ENCODE peak calls at places on chromosomes 4 and X, in six cellular contexts. One of them, this sample, is unnamed. For H3K36me3 and H3K4me1, the result is how much of the 10 kb centered on the place peaks cover.

GRCh38 chrX:20729421-20729820 is 462.7 kb upstream of the RPS6KA3 start:
- DNase-seq in CD8-positive, alpha-beta T cell: no peak
- DNase-seq in adrenal gland: no peak
- DNase-seq in IMR-90: no peak
- DNase-seq in hepatocyte: no peak
- DNase-seq in right atrium auricular region: no peak
- DNase-seq in this sample: no peak

GRCh38 chr4:138087181-138087714 is 154.9 kb downstream of the SLC7A11 start:
- DNase-seq in CD8-positive, alpha-beta T cell: no peak
- DNase-seq in adrenal gland: no peak
- DNase-seq in IMR-90: no peak
- DNase-seq in hepatocyte: no peak
- DNase-seq in right atrium auricular region: no peak
- DNase-seq in this sample: no peak

GRCh38 chr4:139711461-139711860 is 45.8 kb downstream of the MGST2 start:
- DNase-seq in CD8-positive, alpha-beta T cell: no peak
- DNase-seq in adrenal gland: peak
- DNase-seq in IMR-90: peak
- DNase-seq in hepatocyte: no peak
- DNase-seq in right atrium auricular region: no peak
- DNase-seq in this sample: no peak

GRCh38 chr4:89419121-89419695 is 111.6 kb upstream of the GPRIN3 start:
- DNase-seq in CD8-positive, alpha-beta T cell: no peak
- DNase-seq in adrenal gland: no peak
- DNase-seq in IMR-90: no peak
- DNase-seq in hepatocyte: no peak
- DNase-seq in right atrium auricular region: no peak
- DNase-seq in this sample: no peak

GRCh38 chrX:97132654-97133415 is 249.1 kb downstream of the RPA4 start:
- DNase-seq in CD8-positive, alpha-beta T cell: no peak
- DNase-seq in adrenal gland: no peak
- DNase-seq in IMR-90: no peak
- DNase-seq in hepatocyte: no peak
- DNase-seq in right atrium auricular region: no peak
- DNase-seq in this sample: no peak

GRCh38 chr4:80219301-80220025 is 22.2 kb downstream of the PRDM8 start:
- DNase-seq in CD8-positive, alpha-beta T cell: no peak
- DNase-seq in adrenal gland: no peak
- DNase-seq in IMR-90: peak
- DNase-seq in hepatocyte: peak
- DNase-seq in right atrium auricular region: no peak
- DNase-seq in this sample: no peak

GRCh38 chr4:95601342-95601741 is 52.6 kb upstream of the UNC5C start:
- DNase-seq in CD8-positive, alpha-beta T cell: no peak
- DNase-seq in adrenal gland: no peak
- DNase-seq in IMR-90: no peak
- DNase-seq in hepatocyte: no peak
- DNase-seq in right atrium auricular region: no peak
- DNase-seq in this sample: no peak

GRCh38 chrX:51852621-51853020 is 40.8 kb upstream of the MAGED1 start:
- DNase-seq in CD8-positive, alpha-beta T cell: no peak
- DNase-seq in adrenal gland: no peak
- DNase-seq in IMR-90: no peak
- DNase-seq in hepatocyte: no peak
- DNase-seq in right atrium auricular region: no peak
- DNase-seq in this sample: no peak

GRCh38 chrX:41275661-41276609 is 58.0 kb upstream of the DDX3X start:
- DNase-seq in CD8-positive, alpha-beta T cell: peak
- DNase-seq in adrenal gland: peak
- DNase-seq in IMR-90: peak
- DNase-seq in hepatocyte: peak
- DNase-seq in right atrium auricular region: no peak
- DNase-seq in this sample: peak

GRCh38 chr4:150493846-150494245 is 88.1 kb upstream of the MAB21L2 start:
- DNase-seq in CD8-positive, alpha-beta T cell: no peak
- DNase-seq in adrenal gland: no peak
- DNase-seq in IMR-90: no peak
- DNase-seq in hepatocyte: no peak
- DNase-seq in right atrium auricular region: no peak
- DNase-seq in this sample: no peak

GRCh38 chr4:130395871-130396270 is 1299.9 kb downstream of the C4orf33 start:
- DNase-seq in CD8-positive, alpha-beta T cell: no peak
- DNase-seq in adrenal gland: no peak
- DNase-seq in IMR-90: peak
- DNase-seq in hepatocyte: no peak
- DNase-seq in right atrium auricular region: no peak
- DNase-seq in this sample: no peak

GRCh38 chr4:42750091-42750490 is 93.2 kb upstream of the ATP8A1 start:
- DNase-seq in CD8-positive, alpha-beta T cell: no peak
- DNase-seq in adrenal gland: no peak
- DNase-seq in IMR-90: no peak
- DNase-seq in hepatocyte: peak
- DNase-seq in right atrium auricular region: no peak
- DNase-seq in this sample: no peak

GRCh38 chr4:146033149-146033548 is 94.5 kb upstream of the ZNF827 start:
- DNase-seq in CD8-positive, alpha-beta T cell: no peak
- DNase-seq in adrenal gland: no peak
- DNase-seq in IMR-90: no peak
- DNase-seq in hepatocyte: peak
- DNase-seq in right atrium auricular region: no peak
- DNase-seq in this sample: no peak

GRCh38 chr4:7676376-7676775 is 241.6 kb upstream of the PSAPL1 start:
- DNase-seq in CD8-positive, alpha-beta T cell: no peak
- DNase-seq in adrenal gland: no peak
- DNase-seq in IMR-90: no peak
- DNase-seq in hepatocyte: no peak
- DNase-seq in right atrium auricular region: no peak
- DNase-seq in this sample: no peak

GRCh38 chr4:3178351-3178750 is 70.6 kb upstream of the MSANTD1 start:
- DNase-seq in CD8-positive, alpha-beta T cell: no peak
- DNase-seq in adrenal gland: no peak
- DNase-seq in IMR-90: no peak
- DNase-seq in hepatocyte: no peak
- DNase-seq in right atrium auricular region: no peak
- DNase-seq in this sample: no peak
- H3K36me3 ChIP-seq in CD8-positive, alpha-beta T cell: under half
- H3K36me3 ChIP-seq in adrenal gland: half or more
- H3K36me3 ChIP-seq in IMR-90: under half
- H3K36me3 ChIP-seq in hepatocyte: under half
- H3K36me3 ChIP-seq in right atrium auricular region: under half
- H3K36me3 ChIP-seq in this sample: half or more

DNA sequence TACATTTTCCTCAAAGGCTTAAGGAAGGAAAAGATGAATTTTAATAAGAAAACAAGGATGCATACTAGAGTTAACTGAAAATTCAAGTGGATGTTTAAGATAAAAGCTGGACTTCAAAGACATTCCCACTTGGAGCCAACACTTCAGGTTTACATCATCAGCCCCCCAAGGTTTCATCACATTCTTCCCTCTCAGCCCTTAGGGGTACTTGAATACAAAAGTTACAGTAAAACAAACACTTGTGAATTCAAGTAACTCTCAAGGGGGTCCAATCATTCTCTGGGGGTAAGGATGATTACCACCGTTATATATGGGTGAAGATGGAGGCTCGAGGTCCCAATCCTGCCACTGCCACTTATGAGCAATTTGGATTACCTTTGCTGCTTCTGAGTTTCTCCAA is 36.1 kb downstream of the STARD8 start:
- DNase-seq in CD8-positive, alpha-beta T cell: no peak
- DNase-seq in adrenal gland: no peak
- DNase-seq in IMR-90: no peak
- DNase-seq in hepatocyte: no peak
- DNase-seq in right atrium auricular region: no peak
- DNase-seq in this sample: no peak
- H3K4me1 ChIP-seq in CD8-positive, alpha-beta T cell: under half
- H3K4me1 ChIP-seq in adrenal gland: under half
- H3K4me1 ChIP-seq in IMR-90: under half
- H3K4me1 ChIP-seq in hepatocyte: under half
- H3K4me1 ChIP-seq in right atrium auricular region: under half
- H3K4me1 ChIP-seq in this sample: under half

GRCh38 chr4:123249821-123250220 is 146.8 kb upstream of the SPRY1 start:
- DNase-seq in CD8-positive, alpha-beta T cell: no peak
- DNase-seq in adrenal gland: no peak
- DNase-seq in IMR-90: no peak
- DNase-seq in hepatocyte: no peak
- DNase-seq in right atrium auricular region: no peak
- DNase-seq in this sample: no peak

GRCh38 chr4:123248260-123248659 is 148.3 kb upstream of the SPRY1 start:
- DNase-seq in CD8-positive, alpha-beta T cell: no peak
- DNase-seq in adrenal gland: no peak
- DNase-seq in IMR-90: peak
- DNase-seq in hepatocyte: no peak
- DNase-seq in right atrium auricular region: no peak
- DNase-seq in this sample: no peak

GRCh38 chr4:123246085-123246484 is 150.5 kb upstream of the SPRY1 start:
- DNase-seq in CD8-positive, alpha-beta T cell: no peak
- DNase-seq in adrenal gland: no peak
- DNase-seq in IMR-90: no peak
- DNase-seq in hepatocyte: no peak
- DNase-seq in right atrium auricular region: no peak
- DNase-seq in this sample: no peak

DNA sequence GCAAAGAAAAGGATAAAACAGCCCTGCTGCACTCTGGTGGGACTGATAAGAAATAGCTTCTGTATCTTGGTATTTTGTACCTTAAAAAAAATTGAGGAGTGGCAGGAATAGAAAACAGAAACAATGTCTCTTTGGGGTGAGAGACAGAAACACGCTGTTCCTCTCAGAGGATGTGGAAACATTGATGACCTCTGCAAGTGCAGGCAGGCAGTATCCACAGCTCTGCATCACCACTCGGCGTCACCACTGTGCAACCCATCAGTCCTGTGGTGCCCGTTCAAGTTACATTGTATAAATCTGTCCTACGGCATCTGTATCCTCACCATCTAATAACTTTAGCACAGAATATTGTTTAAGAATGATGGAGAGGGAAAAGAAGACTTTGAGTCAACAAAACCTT is 152.4 kb upstream of the SPRY1 start:
- DNase-seq in CD8-positive, alpha-beta T cell: no peak
- DNase-seq in adrenal gland: peak
- DNase-seq in IMR-90: peak
- DNase-seq in hepatocyte: no peak
- DNase-seq in right atrium auricular region: peak
- DNase-seq in this sample: peak
- TF ChIP-seq CTCF in CD8-positive, alpha-beta T cell: no peak
- TF ChIP-seq CTCF in adrenal gland: peak
- TF ChIP-seq CTCF in IMR-90: peak
- TF ChIP-seq CTCF in hepatocyte: no peak
- TF ChIP-seq CTCF in right atrium auricular region: peak
- TF ChIP-seq CTCF in this sample: peak

DNA sequence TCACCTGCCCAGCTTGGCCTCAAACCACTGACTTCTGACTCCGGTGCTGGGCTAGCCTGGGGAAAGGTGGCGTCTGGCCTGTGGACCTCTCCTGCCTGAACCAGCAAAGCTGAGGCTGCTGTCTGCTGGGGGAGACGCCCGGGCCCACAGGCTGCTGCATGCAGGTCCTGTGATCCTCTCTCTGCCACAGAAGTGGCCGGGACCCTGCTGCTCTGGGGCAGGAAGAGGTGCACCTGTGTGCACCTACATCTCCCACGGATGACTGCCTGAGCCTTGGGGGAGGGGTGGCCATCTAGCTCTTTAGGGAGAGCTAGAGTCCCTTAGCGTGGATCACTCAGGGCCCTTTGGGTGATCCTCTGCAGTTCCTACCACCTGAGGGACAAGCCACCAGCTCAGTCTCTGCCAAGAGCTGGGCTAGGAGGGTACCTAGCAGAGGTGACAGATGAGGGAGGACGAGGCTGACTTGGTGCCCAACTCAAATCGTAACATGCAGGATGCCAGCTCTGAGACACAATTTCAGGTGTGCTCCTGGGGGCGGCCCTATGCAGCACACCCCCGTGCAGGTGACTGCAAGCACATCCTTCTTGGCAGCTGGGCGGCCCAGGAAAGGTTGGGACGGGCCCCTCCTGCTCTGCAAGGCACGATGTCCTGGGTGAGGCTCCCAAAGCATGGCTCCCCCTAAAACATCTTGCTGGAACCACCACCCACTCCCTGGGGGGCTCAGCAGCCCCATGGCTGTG is 22.5 kb downstream of the LETM1 start:
- DNase-seq in CD8-positive, alpha-beta T cell: no peak
- DNase-seq in adrenal gland: no peak
- DNase-seq in IMR-90: no peak
- DNase-seq in hepatocyte: no peak
- DNase-seq in right atrium auricular region: no peak
- DNase-seq in this sample: no peak
- H3K36me3 ChIP-seq in CD8-positive, alpha-beta T cell: under half
- H3K36me3 ChIP-seq in adrenal gland: half or more
- H3K36me3 ChIP-seq in IMR-90: half or more
- H3K36me3 ChIP-seq in hepatocyte: under half
- H3K36me3 ChIP-seq in right atrium auricular region: half or more
- H3K36me3 ChIP-seq in this sample: half or more

DNA sequence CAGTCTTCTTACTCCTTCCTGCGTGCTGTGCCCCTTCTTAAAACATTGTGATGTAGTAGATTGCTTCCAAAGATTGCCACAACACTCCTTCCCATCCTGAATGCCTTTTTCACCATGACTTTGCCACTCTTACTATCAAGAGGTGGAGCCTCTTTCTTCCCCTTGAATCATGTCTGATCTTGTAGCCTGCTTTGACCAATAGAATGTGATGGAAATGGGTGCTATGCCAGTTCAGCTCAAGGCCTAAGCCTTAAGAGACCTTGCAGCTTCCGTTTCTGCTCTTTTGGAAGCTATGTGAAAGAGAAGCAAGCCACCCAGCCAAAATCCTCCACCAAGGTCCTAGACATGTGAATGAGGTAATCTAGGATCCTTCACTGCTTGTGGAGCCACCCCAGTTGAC is 31.6 kb upstream of the RP2 start:
- DNase-seq in CD8-positive, alpha-beta T cell: no peak
- DNase-seq in adrenal gland: no peak
- DNase-seq in IMR-90: no peak
- DNase-seq in hepatocyte: no peak
- DNase-seq in right atrium auricular region: no peak
- DNase-seq in this sample: no peak
- H3K4me1 ChIP-seq in CD8-positive, alpha-beta T cell: under half
- H3K4me1 ChIP-seq in adrenal gland: under half
- H3K4me1 ChIP-seq in IMR-90: under half
- H3K4me1 ChIP-seq in hepatocyte: under half
- H3K4me1 ChIP-seq in right atrium auricular region: under half
- H3K4me1 ChIP-seq in this sample: under half

GRCh38 chrX:12118134-12118533 is 20.1 kb upstream of the FRMPD4 start:
- DNase-seq in CD8-positive, alpha-beta T cell: no peak
- DNase-seq in adrenal gland: no peak
- DNase-seq in IMR-90: peak
- DNase-seq in hepatocyte: no peak
- DNase-seq in right atrium auricular region: no peak
- DNase-seq in this sample: no peak

GRCh38 chrX:12113321-12113720 is 25.0 kb upstream of the FRMPD4 start:
- DNase-seq in CD8-positive, alpha-beta T cell: no peak
- DNase-seq in adrenal gland: no peak
- DNase-seq in IMR-90: peak
- DNase-seq in hepatocyte: no peak
- DNase-seq in right atrium auricular region: no peak
- DNase-seq in this sample: no peak

GRCh38 chrX:12115377-12115776 is 22.9 kb upstream of the FRMPD4 start:
- DNase-seq in CD8-positive, alpha-beta T cell: no peak
- DNase-seq in adrenal gland: no peak
- DNase-seq in IMR-90: no peak
- DNase-seq in hepatocyte: no peak
- DNase-seq in right atrium auricular region: no peak
- DNase-seq in this sample: no peak
- TF ChIP-seq CTCF in CD8-positive, alpha-beta T cell: no peak
- TF ChIP-seq CTCF in adrenal gland: no peak
- TF ChIP-seq CTCF in IMR-90: no peak
- TF ChIP-seq CTCF in hepatocyte: no peak
- TF ChIP-seq CTCF in right atrium auricular region: no peak
- TF ChIP-seq CTCF in this sample: no peak

GRCh38 chrX:46204721-46205422 is 340.3 kb downstream of the ZNF674 start:
- DNase-seq in CD8-positive, alpha-beta T cell: no peak
- DNase-seq in adrenal gland: no peak
- DNase-seq in IMR-90: no peak
- DNase-seq in hepatocyte: no peak
- DNase-seq in right atrium auricular region: no peak
- DNase-seq in this sample: no peak
- H3K36me3 ChIP-seq in CD8-positive, alpha-beta T cell: under half
- H3K36me3 ChIP-seq in adrenal gland: under half
- H3K36me3 ChIP-seq in IMR-90: under half
- H3K36me3 ChIP-seq in hepatocyte: under half
- H3K36me3 ChIP-seq in right atrium auricular region: under half
- H3K36me3 ChIP-seq in this sample: under half